ENCODE peak calls at places on chromosomes 5 and 9, in seven cellular contexts. One of them, this sample, is unnamed.

GRCh38 chr9:22165144-22165543 is 156.0 kb upstream of the CDKN2B start:
- DNase-seq in NCI-H460: no peak
- DNase-seq in ACHN: no peak
- DNase-seq in neural crest cell: no peak
- DNase-seq in SIG-M5: no peak
- DNase-seq in trophoblast cell: no peak
- DNase-seq in endothelial cell: no peak
- DNase-seq in this sample: no peak

GRCh38 chr9:99039388-99040182 is 65.3 kb upstream of the TGFBR1 start:
- DNase-seq in NCI-H460: no peak
- DNase-seq in ACHN: no peak
- DNase-seq in neural crest cell: no peak
- DNase-seq in SIG-M5: peak
- DNase-seq in trophoblast cell: no peak
- DNase-seq in endothelial cell: no peak
- DNase-seq in this sample: no peak

GRCh38 chr9:13915131-13915530 is 398.8 kb downstream of the NFIB start:
- DNase-seq in NCI-H460: no peak
- DNase-seq in ACHN: no peak
- DNase-seq in neural crest cell: no peak
- DNase-seq in SIG-M5: no peak
- DNase-seq in trophoblast cell: peak
- DNase-seq in endothelial cell: no peak
- DNase-seq in this sample: no peak

GRCh38 chr9:14910178-14910805 is at the start of gene FREM1:
- DNase-seq in NCI-H460: no peak
- DNase-seq in ACHN: no peak
- DNase-seq in neural crest cell: peak
- DNase-seq in SIG-M5: no peak
- DNase-seq in trophoblast cell: peak
- DNase-seq in endothelial cell: peak
- DNase-seq in this sample: no peak

GRCh38 chr9:130448035-130448624 is 3.4 kb downstream of the ASS1 start:
- DNase-seq in NCI-H460: no peak
- DNase-seq in ACHN: no peak
- DNase-seq in neural crest cell: no peak
- DNase-seq in SIG-M5: peak
- DNase-seq in trophoblast cell: no peak
- DNase-seq in endothelial cell: no peak
- DNase-seq in this sample: peak

GRCh38 chr9:121269030-121269887 is 1.3 kb downstream of the GSN start:
- DNase-seq in NCI-H460: no peak
- DNase-seq in ACHN: no peak
- DNase-seq in neural crest cell: no peak
- DNase-seq in SIG-M5: no peak
- DNase-seq in trophoblast cell: peak
- DNase-seq in endothelial cell: no peak
- DNase-seq in this sample: peak

GRCh38 chr9:7186175-7186574 is 428.4 kb downstream of the KDM4C start:
- DNase-seq in NCI-H460: no peak
- DNase-seq in ACHN: peak
- DNase-seq in neural crest cell: no peak
- DNase-seq in SIG-M5: no peak
- DNase-seq in trophoblast cell: peak
- DNase-seq in endothelial cell: no peak
- DNase-seq in this sample: no peak

GRCh38 chr5:141150215-141150992 is 547 bp downstream of the PCDHB6 start:
- DNase-seq in NCI-H460: no peak
- DNase-seq in ACHN: no peak
- DNase-seq in neural crest cell: no peak
- DNase-seq in SIG-M5: no peak
- DNase-seq in trophoblast cell: no peak
- DNase-seq in endothelial cell: no peak
- DNase-seq in this sample: no peak

GRCh38 chr5:68171101-68171558 is 44.4 kb upstream of the PIK3R1 start:
- DNase-seq in NCI-H460: no peak
- DNase-seq in ACHN: no peak
- DNase-seq in neural crest cell: no peak
- DNase-seq in SIG-M5: no peak
- DNase-seq in trophoblast cell: no peak
- DNase-seq in endothelial cell: no peak
- DNase-seq in this sample: no peak

GRCh38 chr5:6995115-6995514 is 281.9 kb downstream of the TENT4A start:
- DNase-seq in NCI-H460: no peak
- DNase-seq in ACHN: no peak
- DNase-seq in neural crest cell: no peak
- DNase-seq in SIG-M5: no peak
- DNase-seq in trophoblast cell: no peak
- DNase-seq in endothelial cell: no peak
- DNase-seq in this sample: no peak

GRCh38 chr5:61274561-61274960 is 57.5 kb upstream of the ZSWIM6 start:
- DNase-seq in NCI-H460: no peak
- DNase-seq in ACHN: no peak
- DNase-seq in neural crest cell: no peak
- DNase-seq in SIG-M5: no peak
- DNase-seq in trophoblast cell: peak
- DNase-seq in endothelial cell: no peak
- DNase-seq in this sample: no peak

GRCh38 chr5:66655395-66656324 is 59.5 kb downstream of the MAST4 start:
- DNase-seq in NCI-H460: no peak
- DNase-seq in ACHN: no peak
- DNase-seq in neural crest cell: no peak
- DNase-seq in SIG-M5: no peak
- DNase-seq in trophoblast cell: peak
- DNase-seq in endothelial cell: no peak
- DNase-seq in this sample: no peak

GRCh38 chr5:156427315-156427714 is 100.4 kb downstream of the SGCD start:
- DNase-seq in NCI-H460: no peak
- DNase-seq in ACHN: no peak
- DNase-seq in neural crest cell: no peak
- DNase-seq in SIG-M5: no peak
- DNase-seq in trophoblast cell: no peak
- DNase-seq in endothelial cell: no peak
- DNase-seq in this sample: no peak

GRCh38 chr5:139014726-139015125 is 139.6 kb upstream of the LRRTM2 start:
- DNase-seq in NCI-H460: no peak
- DNase-seq in ACHN: peak
- DNase-seq in neural crest cell: no peak
- DNase-seq in SIG-M5: no peak
- DNase-seq in trophoblast cell: no peak
- DNase-seq in endothelial cell: no peak
- DNase-seq in this sample: no peak

GRCh38 chr9:92728831-92729734 is 35.5 kb downstream of the BICD2 start:
- DNase-seq in NCI-H460: no peak
- DNase-seq in ACHN: no peak
- DNase-seq in neural crest cell: no peak
- DNase-seq in SIG-M5: no peak
- DNase-seq in trophoblast cell: peak
- DNase-seq in endothelial cell: no peak
- DNase-seq in this sample: peak

GRCh38 chr5:15501057-15501791 is 1.2 kb downstream of the FBXL7 start:
- DNase-seq in NCI-H460: peak
- DNase-seq in ACHN: peak
- DNase-seq in neural crest cell: peak
- DNase-seq in SIG-M5: no peak
- DNase-seq in trophoblast cell: peak
- DNase-seq in endothelial cell: peak
- DNase-seq in this sample: peak

GRCh38 chr5:12876541-12877298 is 972.5 kb upstream of the CTNND2 start:
- DNase-seq in NCI-H460: no peak
- DNase-seq in ACHN: no peak
- DNase-seq in neural crest cell: no peak
- DNase-seq in SIG-M5: no peak
- DNase-seq in trophoblast cell: no peak
- DNase-seq in endothelial cell: no peak
- DNase-seq in this sample: no peak

GRCh38 chr5:33317271-33317670 is 123.5 kb upstream of the TARS1 start:
- DNase-seq in NCI-H460: no peak
- DNase-seq in ACHN: no peak
- DNase-seq in neural crest cell: no peak
- DNase-seq in SIG-M5: no peak
- DNase-seq in trophoblast cell: no peak
- DNase-seq in endothelial cell: no peak
- DNase-seq in this sample: no peak

GRCh38 chr5:56532411-56532935 is 282.9 kb upstream of the MAP3K1 start:
- DNase-seq in NCI-H460: no peak
- DNase-seq in ACHN: no peak
- DNase-seq in neural crest cell: no peak
- DNase-seq in SIG-M5: no peak
- DNase-seq in trophoblast cell: no peak
- DNase-seq in endothelial cell: no peak
- DNase-seq in this sample: no peak

GRCh38 chr9:131854906-131855504 is 115.1 kb upstream of the RAPGEF1 start:
- DNase-seq in NCI-H460: no peak
- DNase-seq in ACHN: no peak
- DNase-seq in neural crest cell: no peak
- DNase-seq in SIG-M5: no peak
- DNase-seq in trophoblast cell: no peak
- DNase-seq in endothelial cell: no peak
- DNase-seq in this sample: no peak

GRCh38 chr5:147629196-147629595 is 119.3 kb upstream of the DPYSL3 start:
- DNase-seq in NCI-H460: no peak
- DNase-seq in ACHN: no peak
- DNase-seq in neural crest cell: no peak
- DNase-seq in SIG-M5: no peak
- DNase-seq in trophoblast cell: no peak
- DNase-seq in endothelial cell: no peak
- DNase-seq in this sample: no peak

GRCh38 chr9:2645569-2645968 is 24.0 kb downstream of the VLDLR start:
- DNase-seq in NCI-H460: no peak
- DNase-seq in ACHN: no peak
- DNase-seq in neural crest cell: no peak
- DNase-seq in SIG-M5: no peak
- DNase-seq in trophoblast cell: no peak
- DNase-seq in endothelial cell: no peak
- DNase-seq in this sample: no peak

This sample was measured in WERI-Rb-1.